ENCODE peak calls at places on chromosomes 2 and 18, in six cellular contexts. G is ovary, K is colonic mucosa, Q is mammary epithelial cell, I is brain microvascular endothelial cell, O is neural progenitor cell. B is an unnamed sample.

GRCh38 chr2:55048925-55049793 is 1.1 kb downstream of the RTN4 start:
- DNase-seq in K (peak; percentile 94), Q (peak; percentile 71), G (peak; percentile 92), I (peak; percentile 72), O (peak; percentile 91), B (peak; percentile 90)

GRCh38 chr2:106195996-106196395 is 1.9 kb upstream of the UXS1 start:
- DNase-seq in I (no peak), G (no peak), K (no peak), Q (no peak), O (no peak), B (no peak)

GRCh38 chr2:191758420-191759199 is 80.7 kb downstream of the NABP1 start:
- DNase-seq in G (no peak), I (peak; percentile 54), Q (peak; percentile 80), K (peak; percentile 42), O (peak; percentile 56), B (peak; percentile 58)

GRCh38 chr2:11305958-11306357 is 38.5 kb downstream of the ROCK2 start:
- DNase-seq in O (no peak), Q (peak; percentile 27), K (no peak), I (peak; percentile 49), G (no peak), B (no peak)

GRCh38 chr2:216315817-216316603 is 56.3 kb downstream of the MARCHF4 start:
- DNase-seq in I (peak; percentile 82), K (no peak), O (peak; percentile 84), Q (peak; percentile 71), G (no peak), B (no peak)

GRCh38 chr2:120395686-120396518 is 50.0 kb downstream of the INHBB start:
- DNase-seq in K (no peak), G (no peak), Q (no peak), O (peak; percentile 28), I (no peak), B (no peak)

GRCh38 chr2:158729873-158730620 is 65.1 kb upstream of the DAPL1 start:
- DNase-seq in Q (no peak), I (no peak), G (no peak), O (no peak), K (no peak), B (no peak)

GRCh38 chr2:219836647-219837177 is 209.3 kb downstream of the SLC4A3 start:
- DNase-seq in K (no peak), Q (peak; percentile 31), O (no peak), G (no peak), I (peak; percentile 11), B (no peak)

GRCh38 chr2:80105020-80105419 is 199.5 kb downstream of the LRRTM1 start:
- DNase-seq in K (no peak), I (no peak), G (no peak), O (no peak), Q (no peak), B (no peak)

GRCh38 chr2:20781656-20782265 is 41.1 kb downstream of the LDAH start:
- DNase-seq in Q (peak; percentile 28), I (peak; percentile 11), O (peak; percentile 49), G (no peak), K (no peak), B (no peak)

GRCh38 chr2:202102425-202103005 is 29.5 kb downstream of the KIAA2012 start:
- DNase-seq in K (no peak), G (no peak), O (peak; percentile 24), Q (no peak), I (no peak), B (no peak)

GRCh38 chr2:162174778-162175177 is 22.7 kb upstream of the GCG start:
- DNase-seq in I (no peak), K (no peak), Q (no peak), G (no peak), O (no peak), B (no peak)

GRCh38 chr2:241895732-241896641 is 26.5 kb downstream of the RTP5 start:
- DNase-seq in K (no peak), I (peak; percentile 22), Q (peak; percentile 16), G (peak; percentile 71), O (no peak), B (no peak)

GRCh38 chr2:204892506-204893255 is 347.4 kb downstream of the PARD3B start:
- DNase-seq in I (peak; percentile 38), K (no peak), G (no peak), Q (peak; percentile 81), O (no peak), B (no peak)

GRCh38 chr2:71538656-71539265 is 85.4 kb downstream of the DYSF start:
- DNase-seq in I (no peak), G (no peak), O (no peak), K (no peak), Q (no peak), B (no peak)

GRCh38 chr2:5959836-5960820 is 267.9 kb downstream of the SOX11 start:
- DNase-seq in I (no peak), Q (no peak), G (no peak), O (no peak), K (no peak), B (peak; percentile 22)

GRCh38 chr2:241595600-241596140 is 37.1 kb downstream of the BOK start:
- DNase-seq in I (no peak), Q (no peak), G (no peak), O (peak; percentile 65), K (no peak), B (no peak)

GRCh38 chr2:15934291-15934945 is 5.9 kb upstream of the MYCN start:
- DNase-seq in O (no peak), K (no peak), Q (no peak), I (no peak), G (no peak), B (no peak)

GRCh38 chr2:197201874-197202273 is 108.7 kb downstream of the ANKRD44 start:
- DNase-seq in I (no peak), O (no peak), G (no peak), K (no peak), Q (peak; percentile 60), B (no peak)

GRCh38 chr2:218218409-218219185 is 1.6 kb downstream of the ARPC2 start:
- DNase-seq in I (no peak), G (no peak), K (no peak), Q (peak; percentile 79), O (no peak), B (no peak)

GRCh38 chr2:42942990-42943493 is 150.7 kb upstream of the HAAO start:
- DNase-seq in K (no peak), I (no peak), G (no peak), O (no peak), Q (no peak), B (no peak)

GRCh38 chr2:204544961-204545860 is at the start of gene PARD3B:
- DNase-seq in G (peak; percentile 77), O (peak; percentile 84), I (peak; percentile 24), Q (peak; percentile 57), K (peak; percentile 76), B (peak; percentile 54)

GRCh38 chr2:164747786-164748433 is 93.7 kb downstream of the COBLL1 start:
- DNase-seq in I (no peak), O (no peak), K (no peak), G (no peak), Q (no peak), B (no peak)

GRCh38 chr2:62919041-62919440 is 131.6 kb upstream of the OTX1 start:
- DNase-seq in Q (no peak), G (no peak), O (no peak), I (no peak), K (no peak), B (no peak)

GRCh38 chr2:50957880-50958279 is 74.1 kb downstream of the NRXN1 start:
- DNase-seq in G (no peak), K (no peak), I (no peak), Q (no peak), O (no peak), B (no peak)

GRCh38 chr2:56871641-56872040 is 687.9 kb downstream of the CCDC85A start:
- DNase-seq in G (no peak), K (no peak), I (no peak), Q (no peak), O (no peak), B (no peak)

GRCh38 chr2:240896871-240897692 is 1.1 kb upstream of the MAB21L4 start:
- DNase-seq in Q (peak; percentile 10), I (no peak), K (peak; percentile 68), O (no peak), G (no peak), B (no peak)

GRCh38 chr2:43515248-43515647 is 80.6 kb downstream of the THADA start:
- DNase-seq in K (no peak), Q (no peak), G (no peak), O (no peak), I (no peak), B (no peak)

GRCh38 chr2:101185656-101186055 is 34.5 kb upstream of the TBC1D8 start:
- DNase-seq in K (no peak), Q (peak; percentile 91), G (no peak), I (no peak), O (no peak), B (no peak)

GRCh38 chr2:12396699-12397098 is 320.0 kb upstream of the TRIB2 start:
- DNase-seq in G (no peak), O (no peak), I (no peak), Q (no peak), K (no peak), B (no peak)

GRCh38 chr2:12402440-12403139 is 314.1 kb upstream of the TRIB2 start:
- DNase-seq in K (no peak), G (no peak), I (no peak), Q (no peak), O (peak; percentile 15), B (no peak)

GRCh38 chr2:12400543-12400942 is 316.2 kb upstream of the TRIB2 start:
- DNase-seq in K (no peak), I (no peak), Q (no peak), O (no peak), G (no peak), B (no peak)

GRCh38 chr2:12399244-12399643 is 317.5 kb upstream of the TRIB2 start:
- DNase-seq in Q (no peak), K (no peak), I (no peak), O (no peak), G (no peak), B (no peak)

GRCh38 chr2:12397861-12398260 is 318.9 kb upstream of the TRIB2 start:
- DNase-seq in Q (no peak), G (no peak), O (no peak), I (no peak), K (no peak), B (no peak)
- H3K27ac ChIP-seq in Q (no peak overlapping the region), G (no peak overlapping the region), O (no peak overlapping the region), I (no peak overlapping the region), K (no peak overlapping the region), B (no peak overlapping the region)

GRCh38 chr2:83827618-83828017 is 631.5 kb downstream of the SUCLG1 start:
- DNase-seq in Q (no peak), G (no peak), I (no peak), O (no peak), K (no peak), B (no peak)
- TF ChIP-seq CTCF in Q (peak; percentile 42), G (no peak), I (no peak), O (peak; percentile 35), K (no peak), B (no peak)

GRCh38 chr2:233428438-233428837 is 74.1 kb downstream of the DGKD start:
- DNase-seq in K (no peak), O (no peak), Q (no peak), I (no peak), G (no peak), B (no peak)
- H3K27ac ChIP-seq in K (no peak overlapping the region), O (no peak overlapping the region), Q (no peak overlapping the region), I (no peak overlapping the region), G (no peak overlapping the region), B (no peak overlapping the region)

DNA sequence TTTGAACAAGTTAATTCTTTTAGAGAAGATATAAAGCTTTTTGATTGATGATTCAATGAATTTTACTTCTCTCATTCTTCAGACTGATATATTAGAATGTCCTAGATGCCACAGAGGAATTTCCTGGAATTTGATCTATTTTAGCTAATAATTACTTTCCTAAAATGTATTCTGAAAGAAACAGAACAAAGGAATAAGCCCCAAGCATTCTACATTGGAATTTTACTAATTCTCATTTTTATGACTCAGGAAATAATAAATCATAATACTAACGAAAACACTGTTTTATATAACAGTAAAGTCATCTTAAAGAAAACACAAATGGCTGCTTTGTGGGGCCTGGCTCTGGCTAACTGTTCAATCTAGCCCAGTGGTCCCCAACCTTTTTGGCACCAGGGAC is 68.6 kb upstream of the LPIN2 start:
- DNase-seq in G (no peak), I (no peak), Q (no peak), K (no peak), O (no peak), B (no peak)
- TF ChIP-seq CTCF in G (no peak), I (no peak), Q (no peak), K (no peak), O (no peak), B (no peak)